ENCODE peak calls at places on chromosomes 12 and 14, in five cellular contexts. O is HL-60, T is tibial nerve, S is stomach, B is GM12865. D is an unnamed sample.

GRCh38 chr14:32073537-32074189 is 3.4 kb upstream of the ARHGAP5 start:
- DNase-seq in T (no peak), B (peak), O (peak), S (peak), D (peak)

GRCh38 chr12:104060791-104061190 is 3.5 kb upstream of the HCFC2 start:
- DNase-seq in S (no peak), T (no peak), O (no peak), B (no peak), D (no peak)

GRCh38 chr14:74239848-74240793 is 872 bp downstream of the VSX2 start:
- DNase-seq in T (no peak), O (no peak), S (no peak), B (no peak), D (no peak)

GRCh38 chr12:81330480-81330879 is 252.6 kb downstream of the ACSS3 start:
- DNase-seq in S (no peak), O (no peak), T (no peak), B (no peak), D (no peak)

GRCh38 chr14:69013943-69014782 is 35.1 kb upstream of the ACTN1 start:
- DNase-seq in S (peak), B (no peak), T (peak), O (peak), D (no peak)

GRCh38 chr12:27338473-27338872 is 5.8 kb downstream of the BMAL2 start:
- DNase-seq in S (no peak), B (peak), T (no peak), O (no peak), D (no peak)

GRCh38 chr12:96250119-96250685 is 56.0 kb downstream of the ELK3 start:
- DNase-seq in O (no peak), T (no peak), S (no peak), B (no peak), D (no peak)

GRCh38 chr14:91241848-91242247 is 2.7 kb downstream of the GPR68 start:
- DNase-seq in T (no peak), O (peak), B (peak), S (no peak), D (peak)

GRCh38 chr12:108483213-108483920 is 31.7 kb upstream of the FICD start:
- DNase-seq in T (no peak), S (no peak), O (no peak), B (no peak), D (no peak)

GRCh38 chr12:114888458-114888857 is 204.5 kb upstream of the TBX3 start:
- DNase-seq in T (no peak), O (no peak), S (no peak), B (no peak), D (no peak)

GRCh38 chr14:40164083-40164482 is 731.9 kb upstream of the FBXO33 start:
- DNase-seq in O (no peak), S (no peak), T (no peak), B (no peak), D (no peak)

GRCh38 chr12:3300833-3301401 is 190.1 kb upstream of the PRMT8 start:
- DNase-seq in S (no peak), O (no peak), B (no peak), T (no peak), D (no peak)

GRCh38 chr12:50222275-50222783 is 55.2 kb upstream of the CERS5 start:
- DNase-seq in O (peak), T (peak), S (peak), B (peak), D (no peak)

GRCh38 chr14:96598332-96598928 is 96.2 kb downstream of the PAPOLA start:
- DNase-seq in O (no peak), B (no peak), S (no peak), T (no peak), D (no peak)

GRCh38 chr12:105317453-105317852 is 13.0 kb upstream of the C12orf75 start:
- DNase-seq in B (no peak), S (no peak), O (no peak), T (no peak), D (no peak)

GRCh38 chr14:75911883-75912282 is 69.9 kb downstream of the TGFB3 start:
- DNase-seq in B (no peak), S (no peak), O (no peak), T (no peak), D (no peak)

GRCh38 chr14:75915063-75915462 is 66.7 kb downstream of the TGFB3 start:
- DNase-seq in B (no peak), S (no peak), T (no peak), O (no peak), D (no peak)

GRCh38 chr14:75913183-75913582 is 68.6 kb downstream of the TGFB3 start:
- DNase-seq in B (no peak), S (no peak), T (no peak), O (no peak), D (no peak)

DNA sequence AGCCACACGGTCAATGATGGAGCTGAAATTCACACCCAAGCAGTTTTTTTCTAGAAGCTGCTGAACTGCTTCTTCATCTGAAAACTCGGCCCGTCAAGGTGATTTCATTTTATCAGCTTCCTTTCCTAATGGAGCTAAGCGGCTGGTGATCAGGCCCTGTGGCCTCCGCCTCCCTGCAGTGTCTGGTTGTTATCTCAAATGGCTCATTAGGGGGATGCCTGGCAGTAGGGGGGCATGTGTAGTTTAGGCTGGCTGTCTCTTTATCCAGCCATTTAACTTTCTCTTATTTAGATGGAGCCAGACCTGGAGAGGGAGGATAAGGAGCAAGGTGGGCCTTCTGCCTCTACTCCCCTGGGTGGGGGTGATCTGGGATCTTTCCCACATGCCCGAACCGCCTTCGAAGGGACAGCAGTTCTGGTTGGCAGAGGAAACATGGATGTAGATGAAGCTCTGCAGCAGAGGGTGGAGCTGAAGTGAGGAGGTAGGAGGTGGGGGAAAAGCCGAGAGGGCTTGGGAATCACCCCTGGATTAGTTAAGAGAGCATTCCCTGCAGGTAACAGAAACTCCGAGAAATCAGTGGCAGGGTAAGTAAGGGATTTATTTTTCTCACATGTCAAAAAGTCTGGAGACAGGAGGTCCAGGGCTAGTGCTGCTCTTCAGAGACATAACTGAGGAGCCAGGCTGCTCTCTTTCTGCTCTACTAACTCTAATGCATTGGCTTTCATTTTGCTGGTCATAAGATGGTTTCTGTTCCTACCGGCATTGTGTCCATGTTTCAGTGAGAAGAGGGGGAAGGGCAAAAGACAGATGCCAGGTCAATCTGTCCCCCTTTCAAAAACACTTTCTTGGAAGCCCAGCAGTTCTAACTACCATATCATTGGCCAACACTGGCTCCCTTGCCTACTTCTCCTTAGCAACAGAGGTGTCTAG is 64.2 kb downstream of the TGFB3 start:
- DNase-seq in T (no peak), S (no peak), O (no peak), B (peak), D (no peak)
- H3K4me3 ChIP-seq in T (no peak), S (no peak), O (no peak), B (no peak), D (no peak)

GRCh38 chr12:53200458-53201169 is 6.4 kb downstream of the ITGB7 start:
- DNase-seq in B (peak), O (peak), S (no peak), T (no peak), D (peak)

GRCh38 chr12:53201170-53201541 is 5.9 kb downstream of the ITGB7 start:
- DNase-seq in O (no peak), S (no peak), T (no peak), B (no peak), D (no peak)

GRCh38 chr12:53199700-53200099 is 7.4 kb downstream of the ITGB7 start:
- DNase-seq in B (no peak), T (no peak), S (no peak), O (no peak), D (no peak)

GRCh38 chr12:53200107-53200457 is 7.0 kb downstream of the ITGB7 start:
- DNase-seq in B (no peak), T (no peak), O (no peak), S (no peak), D (no peak)

GRCh38 chr12:53201639-53202038 is 5.4 kb downstream of the ITGB7 start:
- DNase-seq in B (no peak), S (no peak), T (no peak), O (no peak), D (no peak)
- H3K4me3 ChIP-seq in B (peak), S (no peak), T (no peak), O (no peak), D (peak)

GRCh38 chr12:23222801-23223200 is 597.8 kb downstream of the ETNK1 start:
- DNase-seq in O (no peak), S (no peak), B (peak), T (no peak), D (no peak)

GRCh38 chr12:23217158-23217557 is 592.2 kb downstream of the ETNK1 start:
- DNase-seq in B (no peak), O (no peak), S (no peak), T (no peak), D (no peak)

GRCh38 chr12:23221926-23222325 is 597.0 kb downstream of the ETNK1 start:
- DNase-seq in T (no peak), B (no peak), O (no peak), S (no peak), D (no peak)

GRCh38 chr12:23221066-23221465 is 596.1 kb downstream of the ETNK1 start:
- DNase-seq in S (no peak), T (no peak), O (no peak), B (no peak), D (no peak)

DNA sequence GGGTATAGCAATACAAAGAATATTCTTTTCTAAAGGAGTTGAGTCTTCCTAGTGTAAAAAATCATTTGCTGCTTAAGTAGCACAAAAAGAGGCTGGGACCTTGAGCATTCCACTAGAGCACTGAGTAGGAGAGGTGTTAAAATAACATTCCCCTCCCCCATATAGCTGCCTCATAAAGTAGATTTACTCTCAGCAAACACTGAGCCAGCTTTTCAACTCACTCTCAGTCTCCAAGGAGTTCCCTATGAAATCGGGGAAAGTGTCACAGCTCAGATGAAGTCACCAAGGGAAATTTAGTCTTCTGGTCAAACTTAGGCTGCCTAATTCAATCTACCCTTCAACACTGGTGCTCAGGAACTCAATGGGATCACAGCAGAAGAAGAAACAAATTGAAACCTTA is 592.7 kb downstream of the ETNK1 start:
- DNase-seq in S (no peak), B (no peak), T (no peak), O (no peak), D (no peak)
- H3K4me3 ChIP-seq in S (no peak), B (no peak), T (no peak), O (no peak), D (no peak)

GRCh38 chr12:75509621-75510020 is 1.8 kb downstream of the KRR1 start:
- DNase-seq in S (no peak), B (no peak), T (no peak), O (no peak), D (no peak)
- H3K4me3 ChIP-seq in S (no peak), B (peak), T (no peak), O (no peak), D (peak)

DNA sequence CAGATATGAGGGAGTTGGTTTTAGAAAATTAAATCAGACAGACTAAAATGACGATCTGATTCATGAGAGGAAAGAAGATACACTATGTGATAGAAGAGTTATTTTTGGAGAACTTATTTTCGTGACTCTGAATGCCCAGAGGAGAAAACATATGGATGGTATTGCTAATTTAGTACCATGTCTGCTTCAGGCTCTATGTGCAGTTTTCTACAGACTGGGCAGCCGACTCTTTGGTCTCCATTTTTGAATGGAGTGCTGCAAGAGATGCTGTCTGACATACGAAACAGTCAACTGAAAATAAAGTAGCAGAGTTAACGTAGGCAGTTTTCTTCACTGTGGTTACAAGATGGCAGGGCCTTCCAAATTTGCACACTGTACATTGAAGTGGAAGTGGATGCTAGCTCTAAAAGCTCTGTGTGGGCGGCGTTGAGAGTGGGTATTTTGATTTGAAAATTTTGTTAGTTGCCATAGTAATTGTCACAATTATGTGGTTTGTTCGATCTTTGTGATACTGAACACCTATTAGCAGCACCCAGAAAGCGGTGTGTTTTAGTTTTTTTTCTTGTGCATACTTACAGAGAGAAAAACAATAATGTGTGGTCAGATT is 154.8 kb upstream of the ATP2B1 start:
- DNase-seq in B (peak), O (no peak), T (no peak), S (no peak), D (peak)
- H3K4me3 ChIP-seq in B (peak), O (no peak), T (no peak), S (no peak), D (peak)

DNA sequence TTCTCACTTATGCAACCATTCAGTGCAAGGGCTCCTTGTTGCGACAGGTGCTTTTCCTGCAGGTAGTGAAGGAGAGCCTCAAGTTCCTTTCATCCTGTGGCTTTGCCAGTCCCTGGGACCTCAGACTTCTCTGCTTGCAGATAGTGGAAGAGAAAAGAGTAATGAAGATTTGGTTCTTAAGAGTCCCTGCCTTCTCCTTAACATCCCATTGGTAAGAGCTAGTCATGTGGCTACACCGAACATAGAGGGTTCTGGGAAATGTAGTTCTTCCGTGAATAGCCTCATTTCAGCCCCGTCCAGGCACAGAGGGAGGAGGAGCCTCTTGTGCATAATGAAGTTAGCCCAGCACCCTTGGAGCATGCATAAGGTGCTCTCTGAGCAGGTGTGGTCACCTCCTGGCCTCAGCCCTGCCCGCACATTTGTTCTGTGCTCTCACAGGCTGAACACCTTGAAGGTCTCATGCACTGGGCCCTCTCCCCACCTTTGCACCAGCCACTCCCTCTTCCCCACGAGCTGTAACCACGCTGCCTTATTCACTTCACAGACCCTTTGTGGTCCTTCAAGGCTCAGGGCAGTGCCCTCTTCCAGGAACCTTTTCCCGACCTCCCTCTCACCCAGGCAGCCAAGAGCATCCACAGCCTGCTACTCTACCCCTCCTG is 134.0 kb downstream of the BCL11B start:
- DNase-seq in S (peak), T (no peak), O (peak), B (peak), D (no peak)
- H3K4me3 ChIP-seq in S (no peak), T (no peak), O (no peak), B (no peak), D (no peak)